ENCODE peak calls at places on chromosomes 13 and 19, in nine cellular contexts. G is T-helper 9 cell; O is activated CD8-positive, alpha-beta T cell treated with anti-CD3 and anti-CD28 coated beads, Interleukin-2, amount 10 ng/mL, durations not matched to agents 7 days and 5 days; S is stimulated activated naive B cell treated with anti-CD40 and anti-IgM and Interleukin-4, amounts not matched to agents 10 μg/mL and 1 μg/mL and 100 μg/mL, for 72 hours; P is Caco-2; E is lung microvascular endothelial cell; W is stimulated activated CD8-positive, alpha-beta memory T cell treated with anti-CD3 and anti-CD28 coated beads, Interleukin-15, amount 100 ng/mL, for 4 hours; U is GM13977; Y is astrocyte of the cerebellum. I is an unnamed sample.

GRCh38 chr19:43664008-43664407 is 6.0 kb downstream of the PLAUR start:
- DNase-seq in P (no peak), S (peak), E (peak), G (peak), O (peak), Y (no peak), W (no peak), U (no peak), I (no peak)

GRCh38 chr19:13006431-13007281 is 11.4 kb downstream of the NFIX start:
- DNase-seq in W (no peak), S (no peak), P (no peak), Y (no peak), G (no peak), E (no peak), O (no peak), U (no peak), I (no peak)

GRCh38 chr19:3146677-3147100 is 10.9 kb downstream of the GNA15 start:
- DNase-seq in S (peak), G (peak), Y (no peak), E (peak), U (no peak), O (peak), W (no peak), P (no peak), I (no peak)

GRCh38 chr13:22086593-22086992 is 415.7 kb downstream of the FGF9 start:
- DNase-seq in Y (no peak), G (no peak), U (no peak), O (no peak), S (no peak), P (no peak), E (no peak), W (no peak), I (no peak)

GRCh38 chr13:33189470-33189869 is 96.1 kb downstream of the STARD13 start:
- DNase-seq in Y (no peak), U (no peak), W (no peak), P (no peak), S (no peak), G (no peak), E (no peak), O (no peak), I (no peak)

GRCh38 chr19:12973236-12973635 is 3.9 kb downstream of the DAND5 start:
- DNase-seq in U (no peak), E (no peak), P (no peak), W (no peak), G (no peak), Y (no peak), S (no peak), O (no peak), I (no peak)

GRCh38 chr13:97932006-97932405 is 21.5 kb upstream of the IPO5 start:
- DNase-seq in U (no peak), E (no peak), S (no peak), Y (no peak), P (no peak), W (no peak), O (no peak), G (no peak), I (no peak)

GRCh38 chr19:6424190-6424938 is at the start of gene KHSRP:
- DNase-seq in S (no peak), E (peak), W (no peak), P (no peak), O (peak), G (peak), Y (no peak), U (peak), I (no peak)

GRCh38 chr19:18589380-18590272 is 1.0 kb downstream of the REX1BD start:
- DNase-seq in G (peak), W (no peak), E (peak), U (peak), P (peak), S (peak), O (peak), Y (no peak), I (peak)

GRCh38 chr19:10332158-10332964 is 968 bp downstream of the RAVER1 start:
- DNase-seq in S (no peak), Y (no peak), U (no peak), W (no peak), O (no peak), P (no peak), G (no peak), E (no peak), I (peak)

GRCh38 chr13:49627831-49628652 is at the start of gene ARL11:
- DNase-seq in Y (no peak), E (no peak), W (no peak), S (peak), O (peak), G (peak), P (peak), U (peak), I (peak)

GRCh38 chr19:6273701-6274601 is 5.8 kb downstream of the MLLT1 start:
- DNase-seq in U (peak), W (no peak), P (no peak), O (no peak), G (no peak), S (no peak), E (peak), Y (peak), I (peak)

GRCh38 chr19:13888281-13888680 is 11.3 kb downstream of the NANOS3 start:
- DNase-seq in E (no peak), Y (no peak), U (no peak), O (no peak), W (no peak), P (no peak), S (no peak), G (no peak), I (no peak)

GRCh38 chr19:13848811-13849241 is 28.1 kb upstream of the NANOS3 start:
- DNase-seq in O (no peak), P (no peak), G (no peak), U (no peak), E (no peak), Y (no peak), W (no peak), S (no peak), I (no peak)

GRCh38 chr13:108086678-108087077 is 128.7 kb downstream of the LIG4 start:
- DNase-seq in W (no peak), S (no peak), P (peak), U (no peak), O (no peak), G (no peak), Y (no peak), E (no peak), I (no peak)

GRCh38 chr13:27504126-27504525 is 53.8 kb upstream of the MTIF3 start:
- DNase-seq in G (no peak), S (no peak), P (no peak), U (no peak), O (no peak), E (no peak), W (no peak), Y (no peak), I (no peak)

GRCh38 chr19:8615813-8616596 is 5.5 kb upstream of the ADAMTS10 start:
- DNase-seq in G (peak), E (peak), U (peak), Y (no peak), W (peak), P (peak), O (peak), S (no peak), I (no peak)

GRCh38 chr19:39592381-39592780 is 9.9 kb upstream of the LGALS13 start:
- DNase-seq in S (no peak), U (no peak), W (no peak), E (no peak), O (no peak), G (no peak), P (no peak), Y (no peak), I (no peak)

GRCh38 chr13:101452519-101453485 is at the start of gene ITGBL1:
- DNase-seq in G (no peak), U (peak), E (peak), O (no peak), P (no peak), S (no peak), Y (no peak), W (no peak), I (peak)

I was measured in foreskin keratinocyte.